ENCODE peak calls at places on chromosome 5, in ten cellular contexts. S, J, B, E, Q, V, Z, G, K and L are unnamed samples.

GRCh38 chr5:77426670-77427069 is 65.4 kb downstream of the WDR41 start:
- DNase-seq in B (peak; percentile 80), V (no peak), S (no peak), G (no peak), Z (no peak), Q (peak; percentile 27), K (no peak), E (no peak), J (no peak), L (no peak)

GRCh38 chr5:180601591-180602480 is 10.5 kb upstream of the SCGB3A1 start:
- DNase-seq in K (peak; percentile 17), Q (no peak), Z (no peak), V (no peak), S (no peak), B (no peak), J (no peak), G (peak; percentile 5), E (no peak), L (no peak)

GRCh38 chr5:56848206-56848605 is 32.9 kb downstream of the MAP3K1 start:
- DNase-seq in K (no peak), S (no peak), B (no peak), G (no peak), Z (no peak), J (no peak), V (no peak), Q (no peak), E (no peak), L (peak; percentile 63)

GRCh38 chr5:124583469-124584350 is 162.7 kb downstream of the ZNF608 start:
- DNase-seq in K (peak; percentile 33), G (no peak), B (peak; percentile 95), J (no peak), S (peak; percentile 41), V (no peak), Z (no peak), Q (peak; percentile 65), E (no peak), L (peak; percentile 19)

GRCh38 chr5:54021413-54022155 is 288.8 kb downstream of the ARL15 start:
- DNase-seq in E (no peak), S (no peak), Z (no peak), B (peak; percentile 42), K (no peak), J (no peak), G (no peak), V (no peak), Q (no peak), L (no peak)

GRCh38 chr5:170536498-170536897 is 32.7 kb downstream of the KCNIP1 start:
- DNase-seq in V (no peak), Q (no peak), G (no peak), B (no peak), E (no peak), Z (no peak), J (no peak), S (no peak), K (no peak), L (no peak)

GRCh38 chr5:120464627-120465280 is 654 bp downstream of the PRR16 start:
- DNase-seq in Q (no peak), B (peak; percentile 64), G (peak; percentile 58), K (no peak), E (peak; percentile 26), J (peak; percentile 37), S (peak; percentile 36), V (no peak), Z (peak; percentile 31), L (peak; percentile 28)

GRCh38 chr5:76457685-76458491 is 54.8 kb downstream of the IQGAP2 start:
- DNase-seq in B (no peak), E (no peak), J (no peak), K (no peak), Z (no peak), Q (peak; percentile 79), S (no peak), V (no peak), G (no peak), L (peak; percentile 12)

GRCh38 chr5:102863764-102864560 is 108.9 kb downstream of the PAM start:
- DNase-seq in Q (no peak), J (no peak), V (no peak), Z (no peak), G (no peak), B (peak; percentile 10), S (no peak), K (no peak), E (no peak), L (no peak)

GRCh38 chr5:154446183-154447073 is 631 bp downstream of the SAP30L start:
- DNase-seq in J (peak; percentile 48), V (no peak), G (peak; percentile 48), Z (peak; percentile 66), E (peak; percentile 13), S (peak; percentile 42), Q (peak; percentile 36), B (peak; percentile 66), K (peak; percentile 33), L (peak; percentile 52)

DNA sequence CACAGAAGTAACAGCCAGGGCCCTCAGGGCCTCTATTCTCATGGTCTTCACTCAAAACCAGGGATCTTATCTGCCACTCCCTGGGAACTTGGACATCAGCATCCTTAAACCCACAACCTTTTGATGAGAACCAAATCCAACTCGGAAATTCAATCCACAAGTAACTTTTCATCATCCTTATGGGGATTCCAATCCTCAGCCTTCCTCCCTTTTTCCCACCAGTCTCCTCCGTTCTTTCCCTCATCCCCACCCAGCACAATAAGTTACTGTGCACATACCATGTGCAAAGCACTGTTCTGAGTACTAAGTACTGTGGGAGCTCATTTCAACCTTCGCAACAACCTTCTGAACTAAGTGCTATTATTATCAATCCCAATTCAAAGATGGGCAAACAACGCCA is 17.0 kb downstream of the GOLPH3 start:
- DNase-seq in Z (no peak), V (no peak), B (no peak), S (no peak), G (no peak), K (no peak), J (no peak), Q (no peak), E (no peak), L (no peak)
- TF ChIP-seq POLR2A in Z (no peak), V (no peak), B (no peak), S (no peak), G (no peak), K (no peak), J (no peak), Q (no peak), E (no peak), L (no peak)

GRCh38 chr5:177457239-177458121 is 10.9 kb downstream of the PRR7 start:
- DNase-seq in V (peak; percentile 48), B (peak; percentile 97), Z (peak; percentile 66), Q (peak; percentile 97), S (peak; percentile 52), G (peak; percentile 87), E (peak; percentile 50), J (peak; percentile 78), K (peak; percentile 96), L (peak; percentile 90)
- TF ChIP-seq POLR2A in V (no peak), B (no peak), Z (no peak), Q (no peak), S (no peak), G (no peak), E (no peak), J (no peak), K (peak; percentile 41), L (no peak)

GRCh38 chr5:140632366-140633080 is 452 bp downstream of the CD14 start:
- DNase-seq in Q (no peak), G (peak; percentile 31), Z (peak; percentile 60), K (peak; percentile 39), B (peak; percentile 54), S (peak; percentile 40), E (peak; percentile 24), J (peak; percentile 57), V (no peak), L (peak; percentile 67)

GRCh38 chr5:140631063-140631462 is 1.9 kb downstream of the CD14 start:
- DNase-seq in G (no peak), K (no peak), E (no peak), Q (no peak), B (no peak), S (no peak), Z (no peak), V (no peak), J (no peak), L (no peak)

GRCh38 chr5:140631831-140632365 is 1.1 kb downstream of the CD14 start:
- DNase-seq in S (no peak), V (no peak), Z (no peak), Q (no peak), E (no peak), B (no peak), G (no peak), K (peak; percentile 23), J (peak; percentile 25), L (no peak)

GRCh38 chr5:140634103-140634502 is 1.1 kb upstream of the CD14 start:
- DNase-seq in G (no peak), K (no peak), S (no peak), B (no peak), Q (no peak), V (no peak), E (no peak), J (no peak), Z (no peak), L (no peak)

DNA sequence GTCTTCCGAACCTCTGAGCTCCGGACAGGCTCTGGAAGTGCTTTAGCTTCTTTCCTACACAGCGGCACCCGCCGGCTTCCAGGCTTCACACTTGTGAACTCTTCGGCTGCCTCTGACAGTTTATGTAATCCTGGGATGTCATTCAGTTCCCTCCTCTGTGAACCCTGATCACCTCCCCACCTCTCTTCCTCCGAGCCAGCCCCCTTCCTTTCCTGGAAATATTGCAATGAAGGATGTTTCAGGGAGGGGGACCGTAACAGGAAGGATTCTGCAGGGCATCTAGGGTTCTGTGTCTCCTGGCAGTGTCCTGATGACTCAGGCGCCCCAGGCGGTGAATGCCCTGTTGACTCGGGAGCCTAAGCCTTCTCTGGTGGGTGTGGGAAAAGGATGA is at the start of gene CD14:
- DNase-seq in S (peak; percentile 26), Z (no peak), B (no peak), E (peak; percentile 36), Q (peak; percentile 53), K (no peak), V (no peak), J (no peak), G (no peak), L (no peak)
- TF ChIP-seq POLR2A in S (no peak), Z (no peak), B (no peak), E (no peak), Q (no peak), K (no peak), V (peak; percentile 44), J (no peak), G (no peak), L (no peak)

GRCh38 chr5:69231851-69232250 is 2.8 kb upstream of the CDK7 start:
- DNase-seq in K (no peak), G (no peak), J (no peak), B (no peak), Z (no peak), V (no peak), Q (no peak), S (no peak), E (no peak), L (no peak)

GRCh38 chr5:69231281-69231680 is 3.4 kb upstream of the CDK7 start:
- DNase-seq in E (no peak), B (no peak), J (no peak), G (no peak), Z (no peak), S (no peak), V (no peak), Q (no peak), K (no peak), L (no peak)

GRCh38 chr5:69237877-69238276 is 3.2 kb downstream of the CDK7 start:
- DNase-seq in E (no peak), V (no peak), G (no peak), S (no peak), J (no peak), Z (no peak), Q (no peak), K (no peak), B (no peak), L (no peak)

GRCh38 chr5:69238760-69239251 is 4.1 kb downstream of the CDK7 start:
- DNase-seq in S (no peak), Q (no peak), K (no peak), G (no peak), J (no peak), V (no peak), E (no peak), Z (no peak), B (peak; percentile 96), L (no peak)

GRCh38 chr5:69234457-69235268 is at the start of gene CDK7:
- DNase-seq in Q (peak; percentile 86), S (peak; percentile 93), E (peak; percentile 94), V (peak; percentile 78), B (peak; percentile 91), Z (peak; percentile 89), K (peak; percentile 86), G (peak; percentile 90), J (peak; percentile 94), L (peak; percentile 95)
- TF ChIP-seq POLR2A in Q (peak; percentile 84), S (peak; percentile 67), E (peak; percentile 58), V (peak; percentile 63), B (peak; percentile 77), Z (no peak), K (peak; percentile 86), G (peak; percentile 47), J (no peak), L (peak; percentile 86)